ENCODE peak calls at places on chromosomes 12 and 14, in seven cellular contexts. L is spleen, U is IMR-90, J is ovary, G is testis, I is upper lobe of left lung, X is Peyer's patch. C is an unnamed sample.

GRCh38 chr12:124032265-124032886 is 59.4 kb downstream of the ZNF664 start:
- DNase-seq in G (peak), U (peak), J (peak), X (no peak), L (no peak), I (no peak), C (peak)

GRCh38 chr12:27762757-27763156 is 17.3 kb upstream of the KLHL42 start:
- DNase-seq in G (no peak), J (no peak), U (no peak), X (no peak), I (no peak), L (no peak), C (no peak)

GRCh38 chr12:89862511-89863331 is 154.1 kb upstream of the ATP2B1 start:
- DNase-seq in L (peak), J (no peak), U (no peak), I (no peak), X (no peak), G (peak), C (no peak)

GRCh38 chr12:59398164-59398563 is 197.7 kb upstream of the SLC16A7 start:
- DNase-seq in U (no peak), I (no peak), X (no peak), L (no peak), G (no peak), J (no peak), C (no peak)

GRCh38 chr14:101535232-101535631 is 26.1 kb upstream of the DIO3 start:
- DNase-seq in I (no peak), G (no peak), J (no peak), L (no peak), U (no peak), X (no peak), C (no peak)

GRCh38 chr12:90036641-90037040 is 328.0 kb upstream of the ATP2B1 start:
- DNase-seq in U (peak), G (no peak), J (no peak), L (no peak), I (no peak), X (no peak), C (no peak)

GRCh38 chr12:126747530-126748149 is 1519.3 kb upstream of the TMEM132C start:
- DNase-seq in U (no peak), J (no peak), G (peak), I (peak), L (peak), X (no peak), C (peak)

GRCh38 chr14:75375983-75376382 is 51.8 kb upstream of the JDP2 start:
- DNase-seq in J (no peak), G (no peak), U (no peak), I (no peak), L (no peak), X (no peak), C (no peak)

GRCh38 chr12:116856729-116857128 is 24.5 kb downstream of the HRK start:
- DNase-seq in U (no peak), G (no peak), L (no peak), X (no peak), J (no peak), I (no peak), C (no peak)

GRCh38 chr12:66491812-66492361 is 187.0 kb downstream of the GRIP1 start:
- DNase-seq in J (no peak), X (no peak), G (no peak), L (no peak), U (no peak), I (no peak), C (no peak)

GRCh38 chr14:85401396-85401795 is 128.5 kb upstream of the FLRT2 start:
- DNase-seq in J (no peak), U (no peak), X (no peak), I (no peak), L (no peak), G (no peak), C (no peak)

GRCh38 chr14:51744372-51745150 is 92.9 kb downstream of the FRMD6 start:
- DNase-seq in L (no peak), J (no peak), G (no peak), I (no peak), X (no peak), U (no peak), C (no peak)

GRCh38 chr14:54267172-54267571 is 129.6 kb upstream of the CDKN3 start:
- DNase-seq in G (no peak), L (no peak), I (no peak), U (no peak), X (no peak), J (no peak), C (no peak)

GRCh38 chr12:38159092-38159551 is 157.5 kb upstream of the ALG10B start:
- DNase-seq in L (peak), U (no peak), G (no peak), J (no peak), I (peak), X (no peak), C (no peak)

GRCh38 chr12:56477521-56478225 is 9.3 kb downstream of the SPRYD4 start:
- DNase-seq in L (peak), U (no peak), G (no peak), J (no peak), X (no peak), I (no peak), C (peak)
- TF ChIP-seq POLR2A in L (no peak), U (no peak), G (no peak), J (no peak), X (no peak), I (no peak), C (no peak)

DNA sequence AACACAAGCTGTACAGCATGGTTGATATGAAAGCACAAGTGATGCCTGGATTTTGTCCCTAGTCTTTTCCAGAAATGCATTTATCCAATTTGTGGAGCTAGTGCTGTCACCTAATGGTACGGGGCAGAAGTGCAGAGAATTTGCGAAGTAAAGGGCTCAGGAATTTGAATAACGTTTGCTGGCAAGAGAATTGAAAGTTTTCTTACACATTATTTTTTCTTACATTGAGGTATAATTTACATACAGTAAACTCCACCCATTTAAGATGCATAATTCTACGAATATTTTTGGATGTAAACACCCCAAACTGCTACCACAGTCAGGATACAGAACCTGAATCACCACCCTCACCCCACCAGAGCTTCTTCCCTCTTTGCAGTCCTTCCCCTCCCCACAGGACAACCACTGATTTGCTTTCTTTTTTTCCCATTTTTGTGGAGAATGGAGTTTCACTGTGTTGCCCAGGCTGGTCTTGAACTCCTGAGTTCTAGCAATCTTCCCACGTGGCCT is 3.5 kb downstream of the AICDA start:
- DNase-seq in U (peak), X (no peak), L (no peak), I (no peak), G (peak), J (no peak), C (peak)
- TF ChIP-seq CTCF in U (peak), X (peak), L (peak), I (peak), G (peak), J (no peak), C (peak)

GRCh38 chr12:52812073-52812400 is 1.9 kb downstream of the KRT4 start:
- DNase-seq in X (no peak), L (no peak), J (no peak), I (no peak), G (no peak), U (no peak), C (no peak)

GRCh38 chr12:52808573-52809160 is 5.2 kb downstream of the KRT4 start:
- DNase-seq in I (no peak), J (no peak), L (peak), U (no peak), X (no peak), G (no peak), C (no peak)

GRCh38 chr12:52811191-52812072 is 2.5 kb downstream of the KRT4 start:
- DNase-seq in L (peak), J (no peak), I (no peak), X (no peak), G (no peak), U (no peak), C (no peak)

GRCh38 chr12:52809166-52809565 is 4.8 kb downstream of the KRT4 start:
- DNase-seq in X (no peak), U (no peak), I (no peak), J (no peak), G (no peak), L (peak), C (no peak)

DNA sequence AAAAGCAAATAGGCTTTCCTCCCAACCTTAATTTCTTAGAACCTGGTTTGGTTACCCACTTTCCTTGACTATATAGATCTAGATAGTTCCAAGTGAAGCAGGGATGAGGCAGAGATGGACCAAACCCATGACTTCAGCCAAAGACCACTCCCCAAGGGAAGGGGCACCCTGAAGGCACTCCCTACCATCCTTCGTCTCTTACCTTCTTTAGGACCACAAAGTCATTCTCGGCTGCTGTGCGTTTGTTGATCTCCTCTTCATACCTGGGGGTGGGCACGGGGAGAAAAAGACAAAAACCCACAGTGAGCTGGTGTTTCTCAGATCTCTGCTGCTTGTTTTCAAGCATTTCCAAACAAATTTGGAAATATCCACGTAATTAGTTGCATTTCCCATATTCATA is 3.4 kb downstream of the KRT4 start:
- DNase-seq in J (no peak), L (peak), U (no peak), X (no peak), I (no peak), G (no peak), C (no peak)
- H3K4me3 ChIP-seq in J (no peak), L (no peak), U (no peak), X (no peak), I (no peak), G (no peak), C (no peak)

GRCh38 chr12:51589060-51589459 is 2.0 kb upstream of the SCN8A start:
- DNase-seq in I (no peak), G (no peak), L (no peak), X (no peak), U (no peak), J (no peak), C (no peak)

GRCh38 chr12:51590347-51591019 is 550 bp upstream of the SCN8A start:
- DNase-seq in J (peak), X (peak), U (peak), L (peak), G (peak), I (peak), C (peak)

GRCh38 chr12:51589557-51590176 is 1.4 kb upstream of the SCN8A start:
- DNase-seq in X (no peak), I (no peak), U (no peak), L (no peak), G (no peak), J (no peak), C (no peak)

GRCh38 chr12:51592034-51592705 is 1.1 kb downstream of the SCN8A start:
- DNase-seq in U (peak), L (no peak), X (no peak), J (no peak), I (no peak), G (no peak), C (no peak)

DNA sequence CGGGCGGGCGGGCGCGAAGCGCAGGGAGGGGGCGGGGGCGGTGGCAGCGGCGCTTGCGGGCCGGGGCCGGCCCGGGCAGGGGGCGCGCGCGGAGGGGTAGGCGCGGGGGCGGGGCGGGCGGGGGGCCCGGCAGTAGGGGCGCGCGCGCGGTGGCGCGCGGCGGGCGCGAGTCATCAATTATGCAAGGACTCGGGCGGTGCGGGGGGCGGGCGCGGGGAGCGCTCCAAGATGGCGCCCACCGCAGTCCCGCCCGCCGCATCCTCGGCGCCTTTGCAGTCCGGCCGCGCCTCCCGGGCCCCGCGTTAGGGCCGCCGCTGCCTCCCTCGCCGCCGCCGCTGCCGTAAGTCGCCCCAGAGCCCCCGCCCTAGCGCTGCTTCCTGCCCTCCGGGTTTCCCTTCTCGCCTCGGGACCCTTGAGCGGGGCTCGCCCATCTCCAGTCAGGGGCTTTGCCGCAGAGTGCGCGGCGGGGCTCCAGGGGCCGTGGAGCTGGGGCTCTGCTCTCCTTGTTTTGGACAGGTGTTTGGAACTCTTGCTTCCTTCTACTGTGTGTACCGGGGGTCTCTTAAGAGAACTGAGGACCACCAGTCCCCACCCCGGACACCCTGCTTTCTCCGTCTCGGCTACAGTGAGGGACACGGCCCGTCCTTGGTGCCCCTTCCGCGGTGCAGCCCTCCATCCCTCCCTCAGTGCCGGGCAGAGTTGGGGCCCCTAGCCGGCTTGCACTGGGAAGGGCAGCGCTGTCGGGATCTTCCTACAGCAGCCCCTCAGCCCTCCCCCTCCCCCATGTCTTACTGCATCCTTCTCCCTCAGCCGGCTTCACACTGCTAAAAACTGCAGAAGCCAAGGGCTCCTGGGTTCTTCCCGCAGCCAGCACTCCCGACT is at the start of gene SCN8A:
- DNase-seq in X (peak), J (peak), G (peak), I (peak), U (peak), L (peak), C (peak)
- TF ChIP-seq POLR2A in X (no peak), J (no peak), G (no peak), I (no peak), U (no peak), L (no peak), C (no peak)

GRCh38 chr12:43914923-43915468 is 79.1 kb downstream of the TMEM117 start:
- DNase-seq in X (no peak), J (no peak), I (no peak), U (no peak), G (no peak), L (no peak), C (no peak)
- TF ChIP-seq CTCF in X (no peak), J (no peak), I (no peak), U (no peak), G (no peak), L (no peak), C (no peak)

DNA sequence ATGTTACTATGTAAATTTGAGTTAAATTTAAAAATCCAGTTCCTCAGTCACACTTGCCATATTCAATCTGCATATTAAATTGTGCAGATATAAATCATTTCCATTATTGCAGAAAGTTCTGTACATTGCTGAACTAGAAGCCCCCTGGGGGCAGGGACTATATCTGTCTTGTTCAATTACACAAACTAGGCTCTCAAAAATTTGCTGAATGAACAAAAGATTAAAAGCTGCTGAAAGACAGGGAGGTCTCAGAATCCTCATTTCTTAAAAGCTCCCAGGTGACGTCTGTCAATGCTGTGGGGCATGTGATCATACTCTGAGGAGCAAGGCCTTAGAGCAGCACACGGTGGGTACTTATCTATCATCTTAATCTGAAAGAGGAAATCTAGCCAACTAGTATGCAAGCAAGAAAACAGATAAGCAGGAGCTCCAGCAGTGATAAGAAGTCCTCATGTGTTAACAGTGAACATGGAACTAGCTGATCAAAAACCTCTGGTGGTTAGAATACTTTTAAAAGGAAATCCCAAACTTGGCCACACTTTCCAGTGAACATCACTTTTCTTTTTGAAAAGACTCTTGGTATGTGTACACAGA is 60.5 kb downstream of the APPL2 start:
- DNase-seq in U (no peak), G (no peak), X (no peak), I (no peak), L (no peak), J (no peak), C (no peak)
- H3K4me3 ChIP-seq in U (no peak), G (no peak), X (no peak), I (no peak), L (no peak), J (no peak), C (no peak)

DNA sequence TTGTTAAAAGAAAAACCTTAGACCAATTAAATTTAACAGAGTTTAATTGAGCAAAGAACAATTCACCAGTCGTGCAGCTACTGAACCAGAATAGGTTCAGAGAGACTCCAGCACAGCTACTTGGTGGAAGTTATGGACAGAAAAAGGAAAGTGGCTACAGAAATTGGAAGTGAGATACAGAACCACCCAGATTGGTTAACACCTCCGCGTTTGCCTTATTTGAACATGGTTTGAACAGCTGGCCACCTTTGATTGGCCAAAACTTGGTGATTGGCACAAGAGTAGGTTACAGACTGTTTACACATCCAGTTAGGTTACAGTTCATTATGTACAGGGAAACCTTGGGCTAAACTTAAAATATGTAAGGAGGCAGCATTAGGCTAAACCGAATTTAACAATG is 54.9 kb downstream of the SRGAP1 start:
- DNase-seq in X (no peak), J (no peak), U (no peak), L (no peak), I (no peak), G (no peak), C (peak)
- TF ChIP-seq POLR2A in X (no peak), J (no peak), U (no peak), L (no peak), I (no peak), G (no peak), C (peak)

DNA sequence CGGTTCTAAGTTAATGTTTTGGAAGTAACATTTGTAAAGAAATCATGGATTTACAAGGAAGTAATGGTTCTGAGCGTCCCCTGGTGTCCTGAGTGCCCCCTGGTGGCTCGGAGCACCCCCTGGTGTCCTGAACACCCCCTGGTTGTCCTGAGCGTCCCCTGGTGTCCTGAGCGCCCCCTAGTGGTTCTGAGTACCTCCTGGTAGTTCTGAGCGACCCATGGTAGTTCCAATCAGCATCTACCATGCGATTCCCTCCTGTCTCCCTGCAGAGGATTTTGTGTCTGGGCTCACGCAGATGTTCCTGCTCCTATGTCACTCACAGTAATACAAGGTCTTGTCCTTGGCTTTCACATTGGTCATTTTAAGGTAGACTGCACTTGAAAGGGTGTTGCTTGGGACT is 1352.9 kb downstream of the TMEM121 start:
- DNase-seq in J (peak), X (no peak), L (peak), U (no peak), I (peak), G (peak), C (peak)
- TF ChIP-seq CTCF in J (no peak), X (peak), L (peak), U (peak), I (no peak), G (peak), C (peak)

C was measured in body of pancreas.